ENCODE peak calls at places on chromosomes 7 and 10, in six cellular contexts. A is mesenchymal stem cell, R is H9, Y is IMR-90, O is neuronal stem cell, Q is trophoblast cell. Z is an unnamed sample.
A peak's percentile ranks its signal among the peaks of the same experiment; 100 is the strongest.

GRCh38 chr7:142006577-142006976 is 10.9 kb downstream of the MGAM start:
- DNase-seq in Y (no peak), Q (no peak), A (no peak), R (no peak), O (no peak), Z (no peak)

GRCh38 chr10:100939763-100940344 is 27.1 kb downstream of the SLF2 start:
- DNase-seq in O (no peak), Q (peak; percentile 80), R (no peak), Y (peak; percentile 69), A (peak; percentile 7), Z (no peak)

GRCh38 chr10:89438525-89438924 is 24.2 kb downstream of the IFIT5 start:
- DNase-seq in A (peak; percentile 57), Y (peak; percentile 33), Q (no peak), R (no peak), O (no peak), Z (no peak)

GRCh38 chr10:132320776-132321469 is 11.1 kb upstream of the LRRC27 start:
- DNase-seq in A (no peak), Q (no peak), Y (no peak), R (no peak), O (no peak), Z (no peak)

GRCh38 chr10:132674311-132674710 is 111.6 kb downstream of the NKX6-2 start:
- DNase-seq in Q (no peak), R (peak; percentile 3), A (no peak), Y (no peak), O (no peak), Z (no peak)

GRCh38 chr10:75101416-75102251 is 9.8 kb upstream of the SAMD8 start:
- DNase-seq in A (no peak), R (no peak), Q (no peak), Y (no peak), O (no peak), Z (no peak)

GRCh38 chr10:132389631-132390454 is 7.2 kb upstream of the PWWP2B start:
- DNase-seq in Y (no peak), O (no peak), R (peak; percentile 77), A (no peak), Q (no peak), Z (no peak)

GRCh38 chr7:102390697-102391484 is 5.3 kb upstream of the PRKRIP1 start:
- DNase-seq in Y (peak; percentile 66), A (peak; percentile 77), Q (peak; percentile 96), O (peak; percentile 84), R (peak; percentile 86), Z (peak; percentile 57)

GRCh38 chr10:122154733-122155366 is 116.2 kb upstream of the BTBD16 start:
- DNase-seq in A (peak; percentile 32), R (peak; percentile 75), O (no peak), Q (no peak), Y (peak; percentile 83), Z (no peak)

GRCh38 chr10:122159159-122159970 is 111.7 kb upstream of the BTBD16 start:
- DNase-seq in A (no peak), Q (no peak), Y (peak; percentile 43), R (no peak), O (no peak), Z (no peak)

GRCh38 chr10:122154034-122154732 is 116.9 kb upstream of the BTBD16 start:
- DNase-seq in A (no peak), O (no peak), Y (no peak), Q (peak; percentile 28), R (no peak), Z (no peak)

GRCh38 chr10:122158362-122158761 is 112.7 kb upstream of the BTBD16 start:
- DNase-seq in Q (no peak), R (no peak), Y (no peak), O (no peak), A (no peak), Z (no peak)

GRCh38 chr10:122157451-122157850 is 113.6 kb upstream of the BTBD16 start:
- DNase-seq in A (no peak), Y (peak; percentile 27), Q (no peak), R (no peak), O (no peak), Z (no peak)
- H3K14ac ChIP-seq in A (no peak overlapping the region), Y (no peak overlapping the region), Q (no peak overlapping the region), R (no peak overlapping the region), O (no peak overlapping the region), Z (no peak overlapping the region)

DNA sequence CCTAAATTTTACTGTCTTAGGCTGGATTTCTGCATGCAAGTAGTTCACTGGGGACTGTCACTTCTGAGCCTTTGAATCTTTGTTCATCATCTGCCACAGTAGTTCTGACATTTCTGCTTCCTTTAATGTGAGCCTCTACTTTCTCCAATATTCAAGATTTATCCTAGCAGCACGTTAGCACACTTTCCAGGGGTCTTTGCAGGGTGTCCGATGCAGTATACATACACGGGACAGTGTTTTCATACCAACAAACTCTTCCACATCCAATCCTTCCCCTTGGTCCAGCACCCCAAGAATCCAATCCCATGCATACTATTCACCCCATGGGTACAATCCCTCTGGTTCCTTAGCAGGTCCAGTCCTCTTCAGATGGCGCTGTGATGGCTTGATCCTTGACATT is 22.7 kb upstream of the NPTX2 start:
- DNase-seq in Q (no peak), R (no peak), Y (no peak), A (no peak), O (no peak), Z (no peak)
- H3K14ac ChIP-seq in Q (no peak overlapping the region), R (no peak overlapping the region), Y (no peak overlapping the region), A (no peak overlapping the region), O (no peak overlapping the region), Z (no peak overlapping the region)

GRCh38 chr10:34407227-34407626 is 407.9 kb downstream of the PARD3 start:
- DNase-seq in Q (no peak), Y (peak; percentile 64), R (no peak), A (peak; percentile 81), O (no peak), Z (no peak)

GRCh38 chr10:34405611-34406462 is 409.3 kb downstream of the PARD3 start:
- DNase-seq in A (peak; percentile 31), Y (peak; percentile 53), Q (no peak), O (no peak), R (no peak), Z (no peak)

GRCh38 chr10:34403512-34403911 is 411.6 kb downstream of the PARD3 start:
- DNase-seq in A (peak; percentile 66), Q (no peak), R (no peak), Y (peak; percentile 85), O (no peak), Z (no peak)

DNA sequence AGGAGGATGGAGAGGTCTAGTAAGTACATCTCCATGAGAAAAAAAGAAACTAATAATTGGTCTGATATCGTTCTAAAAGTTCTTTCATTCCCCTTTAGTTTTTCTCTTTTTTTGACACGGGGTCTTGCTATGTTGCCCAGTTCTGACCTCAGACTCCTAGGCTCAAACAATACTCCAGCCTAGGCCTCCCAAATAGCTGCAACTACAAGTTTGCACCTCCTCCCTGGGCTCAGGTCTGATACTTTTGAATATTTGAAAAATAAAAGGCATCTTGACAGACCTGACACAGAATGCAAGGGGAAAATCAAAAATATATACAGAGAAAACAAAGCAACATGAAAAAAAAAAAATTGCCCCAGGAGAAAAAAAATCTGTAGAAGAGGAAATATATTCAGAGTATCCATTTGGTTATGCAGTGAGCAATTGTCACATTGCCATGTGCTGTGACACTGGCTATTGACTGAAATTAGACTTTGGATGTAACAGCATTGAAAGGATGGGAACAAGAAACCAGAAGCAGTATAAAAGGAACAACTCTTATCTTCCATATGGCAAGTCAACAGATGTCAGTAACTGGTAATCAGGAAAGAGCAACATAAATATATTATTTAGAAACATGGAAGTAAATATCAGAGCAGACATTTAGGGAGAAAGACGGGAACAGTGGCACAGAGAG is 408.5 kb downstream of the PARD3 start:
- DNase-seq in Q (no peak), A (no peak), R (no peak), O (no peak), Y (no peak), Z (no peak)
- H3K14ac ChIP-seq in Q (no peak overlapping the region), A (no peak overlapping the region), R (no peak overlapping the region), O (no peak overlapping the region), Y (no peak overlapping the region), Z (no peak overlapping the region)

GRCh38 chr7:156448918-156449317 is 191.7 kb upstream of the RNF32 start:
- DNase-seq in Q (no peak), A (no peak), Y (no peak), R (no peak), O (no peak), Z (no peak)

GRCh38 chr7:156445997-156446761 is 194.4 kb upstream of the RNF32 start:
- DNase-seq in R (no peak), Q (no peak), Y (no peak), O (no peak), A (no peak), Z (no peak)

GRCh38 chr7:156456032-156456431 is 184.5 kb upstream of the RNF32 start:
- DNase-seq in A (no peak), Q (no peak), O (no peak), Y (no peak), R (no peak), Z (no peak)

GRCh38 chr7:156446990-156447389 is 193.6 kb upstream of the RNF32 start:
- DNase-seq in Y (no peak), R (no peak), O (no peak), Q (no peak), A (no peak), Z (no peak)

GRCh38 chr7:156450473-156450872 is 190.1 kb upstream of the RNF32 start:
- DNase-seq in R (no peak), Q (no peak), O (no peak), A (no peak), Y (no peak), Z (no peak)
- H3K14ac ChIP-seq in R (no peak overlapping the region), Q (no peak overlapping the region), O (no peak overlapping the region), A (no peak overlapping the region), Y (no peak overlapping the region), Z (no peak overlapping the region)

DNA sequence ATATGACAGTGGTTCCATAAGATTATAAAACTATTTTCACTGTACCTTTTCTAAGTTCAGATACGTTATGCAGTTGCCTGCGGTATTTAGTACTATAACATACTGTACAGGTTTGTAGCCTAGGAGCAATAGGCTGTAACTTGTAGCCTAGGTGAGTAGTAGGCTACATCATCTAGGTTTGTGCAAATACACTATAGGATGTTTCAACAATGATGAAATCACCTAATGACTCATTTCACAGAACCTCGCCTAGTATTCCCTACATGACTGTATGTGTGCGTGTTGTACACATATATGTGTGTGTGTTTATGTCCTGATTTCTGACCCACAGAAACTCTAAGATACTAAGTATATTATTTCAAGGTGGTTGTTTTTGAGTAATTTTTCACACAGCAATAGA is 139.0 kb downstream of the HERPUD2 start:
- DNase-seq in Q (peak; percentile 76), A (peak; percentile 30), O (no peak), R (no peak), Y (peak; percentile 16), Z (no peak)
- H3K14ac ChIP-seq in Q (no peak overlapping the region), A (no peak overlapping the region), O (no peak overlapping the region), R (no peak overlapping the region), Y (no peak overlapping the region), Z (no peak overlapping the region)

DNA sequence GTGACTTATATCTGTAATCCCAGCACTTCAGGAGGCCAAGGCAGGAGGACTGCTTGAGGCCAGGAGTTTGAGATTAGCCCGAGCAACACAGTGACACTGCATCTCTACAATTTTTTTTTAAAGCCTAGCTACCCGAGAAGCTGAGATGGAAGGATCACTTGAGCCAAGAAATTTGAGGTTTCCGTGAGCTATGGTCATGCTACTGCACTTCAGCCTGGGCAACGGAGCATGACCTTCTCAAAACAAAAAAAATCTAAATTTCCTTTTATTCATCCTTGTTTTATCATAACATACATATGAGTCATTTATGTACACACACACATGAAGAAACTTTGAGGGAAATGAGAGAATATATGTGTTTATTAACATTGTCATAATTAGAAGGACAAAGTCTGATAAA is 277.5 kb upstream of the MAGI2 start:
- DNase-seq in R (no peak), Y (no peak), O (no peak), Q (no peak), A (no peak), Z (no peak)
- H3K14ac ChIP-seq in R (no peak overlapping the region), Y (no peak overlapping the region), O (no peak overlapping the region), Q (no peak overlapping the region), A (no peak overlapping the region), Z (no peak overlapping the region)